ENCODE peak calls at places on chromosomes 5 and 9, in four cellular contexts. Q is HFF-Myc, F is cardiac fibroblast, J is AG10803. G is an unnamed sample.

GRCh38 chr9:97767891-97768290 is 70.8 kb upstream of the XPA start:
- DNase-seq in Q (no peak), F (no peak), J (peak), G (no peak)

GRCh38 chr9:12916037-12916436 is 141.2 kb downstream of the LURAP1L start:
- DNase-seq in Q (no peak), F (peak), J (peak), G (no peak)

GRCh38 chr9:37529111-37529510 is 43.4 kb downstream of the POLR1E start:
- DNase-seq in Q (no peak), F (no peak), J (no peak), G (no peak)

GRCh38 chr5:107855171-107855570 is 184.4 kb upstream of the EFNA5 start:
- DNase-seq in Q (no peak), F (no peak), J (peak), G (no peak)

GRCh38 chr9:5872496-5872895 is 18.2 kb upstream of the MLANA start:
- DNase-seq in Q (no peak), F (peak), J (peak), G (peak)

GRCh38 chr5:52773342-52773741 is 14.4 kb upstream of the ITGA1 start:
- DNase-seq in Q (no peak), F (no peak), J (no peak), G (no peak)

GRCh38 chr5:51380603-51381207 is 2.5 kb upstream of the ISL1 start:
- DNase-seq in Q (no peak), F (no peak), J (no peak), G (peak)

GRCh38 chr5:156824800-156825199 is 25.3 kb upstream of the PPP1R2B start:
- DNase-seq in Q (peak), F (peak), J (peak), G (peak)

GRCh38 chr5:6225121-6225607 is 153.2 kb downstream of the MED10 start:
- DNase-seq in Q (no peak), F (no peak), J (no peak), G (no peak)

GRCh38 chr5:170809551-170809950 is 26.0 kb downstream of the GABRP start:
- DNase-seq in Q (no peak), F (peak), J (peak), G (peak)

GRCh38 chr5:38846379-38846967 is 661 bp downstream of the OSMR start:
- DNase-seq in Q (no peak), F (no peak), J (peak), G (peak)

GRCh38 chr5:136420168-136420916 is 55.0 kb upstream of the TRPC7 start:
- DNase-seq in Q (no peak), F (no peak), J (no peak), G (no peak)

GRCh38 chr9:8241201-8241600 is 441.6 kb upstream of the DMAC1 start:
- DNase-seq in Q (no peak), F (no peak), J (no peak), G (no peak)

GRCh38 chr5:42555797-42556196 is 132.6 kb downstream of the GHR start:
- DNase-seq in Q (no peak), F (no peak), J (no peak), G (no peak)

GRCh38 chr5:97181856-97182545 is 1.0 kb downstream of the RIOK2 start:
- DNase-seq in Q (no peak), F (peak), J (peak), G (peak)

GRCh38 chr5:137148128-137148527 is 351.0 kb downstream of the SPOCK1 start:
- DNase-seq in Q (no peak), F (no peak), J (no peak), G (no peak)

GRCh38 chr5:173909205-173909604 is 21.1 kb downstream of the CPEB4 start:
- DNase-seq in Q (no peak), F (no peak), J (no peak), G (no peak)

GRCh38 chr9:110142868-110143866 is 64.8 kb downstream of the C9orf152 start:
- DNase-seq in Q (no peak), F (peak), J (no peak), G (no peak)

GRCh38 chr5:134246771-134247329 is 21.0 kb upstream of the PPP2CA start:
- DNase-seq in Q (no peak), F (no peak), J (no peak), G (no peak)

GRCh38 chr9:125886365-125886764 is 139.2 kb downstream of the PBX3 start:
- DNase-seq in Q (no peak), F (no peak), J (no peak), G (no peak)

GRCh38 chr5:176436641-176437040 is 11.5 kb upstream of the FAF2 start:
- DNase-seq in Q (no peak), F (no peak), J (peak), G (peak)

GRCh38 chr5:99617335-99617734 is 688.5 kb upstream of the CHD1 start:
- DNase-seq in Q (no peak), F (no peak), J (no peak), G (no peak)

GRCh38 chr5:57825026-57825683 is 342.5 kb upstream of the ACTBL2 start:
- DNase-seq in Q (no peak), F (no peak), J (peak), G (no peak)

GRCh38 chr9:83920469-83920941 is 727 bp downstream of the KIF27 start:
- DNase-seq in Q (no peak), F (peak), J (peak), G (peak)

GRCh38 chr9:136133191-136133958 is 14.7 kb upstream of the TMEM250 start:
- DNase-seq in Q (no peak), F (peak), J (no peak), G (peak)

GRCh38 chr5:72109625-72110024 is 2.4 kb downstream of the MAP1B start:
- DNase-seq in Q (no peak), F (peak), J (no peak), G (no peak)

GRCh38 chr5:138664276-138664943 is 88.8 kb upstream of the CTNNA1 start:
- DNase-seq in Q (no peak), F (peak), J (peak), G (peak)

GRCh38 chr5:54021413-54022155 is 288.8 kb downstream of the ARL15 start:
- DNase-seq in Q (no peak), F (peak), J (peak), G (peak)

GRCh38 chr5:135242021-135242480 is 157.0 kb downstream of the MACROH2A1 start:
- DNase-seq in Q (no peak), F (peak), J (peak), G (peak)

GRCh38 chr9:98016137-98016680 is 33.1 kb downstream of the ANP32B start:
- DNase-seq in Q (no peak), F (no peak), J (no peak), G (no peak)

GRCh38 chr5:174555726-174556125 is 168.7 kb upstream of the MSX2 start:
- DNase-seq in Q (no peak), F (no peak), J (no peak), G (no peak)

GRCh38 chr9:92663126-92663525 is 6.8 kb downstream of the IPPK start:
- DNase-seq in Q (no peak), F (no peak), J (no peak), G (no peak)

GRCh38 chr5:133564921-133565565 is 47.3 kb downstream of the FSTL4 start:
- DNase-seq in Q (no peak), F (no peak), J (no peak), G (no peak)

GRCh38 chr5:170753311-170753710 is 30.2 kb upstream of the GABRP start:
- DNase-seq in Q (no peak), F (no peak), J (no peak), G (no peak)

GRCh38 chr5:82517544-82517943 is 239.4 kb upstream of the RPS23 start:
- DNase-seq in Q (no peak), F (no peak), J (no peak), G (no peak)

GRCh38 chr5:30991462-30991861 is 202.0 kb upstream of the CDH6 start:
- DNase-seq in Q (no peak), F (no peak), J (no peak), G (no peak)

GRCh38 chr5:641331-641765 is 29.2 kb downstream of the CEP72 start:
- DNase-seq in Q (no peak), F (no peak), J (no peak), G (no peak)

GRCh38 chr5:148776780-148777179 is 49.6 kb upstream of the ADRB2 start:
- DNase-seq in Q (peak), F (peak), J (peak), G (no peak)

G was measured in fibroblast of villous mesenchyme.